ENCODE peak calls at places on chromosomes 7 and 10, in nine cellular contexts. A is astrocyte of the spinal cord; R is left colon; U is Kasumi-1; C is glomerular endothelial cell; K is naive thymus-derived CD4-positive, alpha-beta T cell; J is Ammon's horn; M is SK-N-SH; F is LHCN-M2. P is an unnamed sample.

GRCh38 chr7:34430456-34430855 is 227.6 kb upstream of the NPSR1 start:
- DNase-seq in U (no peak), K (no peak), C (no peak), A (peak), M (peak), J (no peak), F (peak), R (no peak), P (no peak)

GRCh38 chr10:11205026-11205772 is 187.5 kb downstream of the CELF2 start:
- DNase-seq in K (no peak), J (no peak), C (no peak), A (no peak), U (no peak), M (no peak), R (no peak), F (peak), P (no peak)

GRCh38 chr7:24390376-24391157 is 106.6 kb downstream of the NPY start:
- DNase-seq in J (no peak), F (no peak), K (no peak), A (no peak), R (no peak), U (no peak), C (no peak), M (no peak), P (no peak)

GRCh38 chr7:135012229-135012628 is 25.9 kb downstream of the AGBL3 start:
- DNase-seq in U (no peak), K (no peak), R (no peak), J (no peak), M (no peak), C (no peak), F (no peak), A (no peak), P (no peak)

GRCh38 chr7:55013851-55014250 is 5.0 kb upstream of the EGFR start:
- DNase-seq in U (no peak), A (no peak), R (no peak), C (no peak), J (no peak), K (no peak), M (no peak), F (no peak), P (no peak)

GRCh38 chr7:107387573-107388219 is 82.2 kb upstream of the GPR22 start:
- DNase-seq in J (no peak), U (no peak), F (peak), C (no peak), K (no peak), A (peak), R (no peak), M (peak), P (no peak)

GRCh38 chr10:58565256-58565655 is 52.6 kb downstream of the BICC1 start:
- DNase-seq in R (no peak), K (no peak), M (peak), J (no peak), C (no peak), F (peak), A (no peak), U (no peak), P (no peak)

GRCh38 chr10:88472540-88472939 is 110.6 kb downstream of the RNLS start:
- DNase-seq in F (peak), M (no peak), U (no peak), R (no peak), J (no peak), C (no peak), A (no peak), K (no peak), P (no peak)

GRCh38 chr10:127216786-127217185 is 20.4 kb upstream of the INSYN2A start:
- DNase-seq in R (no peak), A (peak), C (no peak), M (no peak), U (no peak), F (peak), K (no peak), J (no peak), P (no peak)

GRCh38 chr7:55019329-55019690 is 493 bp downstream of the EGFR start:
- DNase-seq in K (no peak), A (peak), C (no peak), U (no peak), R (peak), F (peak), J (no peak), M (no peak), P (no peak)

GRCh38 chr7:43138710-43139601 is 26.5 kb downstream of the HECW1 start:
- DNase-seq in A (peak), K (no peak), U (no peak), F (no peak), C (no peak), R (no peak), M (no peak), J (no peak), P (no peak)

GRCh38 chr7:90421648-90422047 is 18.4 kb downstream of the CLDN12 start:
- DNase-seq in R (no peak), F (no peak), K (no peak), C (no peak), J (no peak), A (no peak), M (no peak), U (no peak), P (no peak)

GRCh38 chr10:85648279-85648754 is 718.3 kb downstream of the GRID1 start:
- DNase-seq in A (peak), M (no peak), R (no peak), U (no peak), J (no peak), F (no peak), C (no peak), K (no peak), P (no peak)

GRCh38 chr10:67827811-67828210 is 10.2 kb downstream of the DNAJC12 start:
- DNase-seq in U (no peak), C (no peak), F (no peak), K (no peak), A (no peak), M (no peak), R (no peak), J (no peak), P (no peak)

GRCh38 chr7:155052982-155053381 is 17.1 kb upstream of the HTR5A start:
- DNase-seq in F (peak), U (no peak), A (no peak), R (no peak), J (no peak), M (no peak), K (no peak), C (no peak), P (no peak)

GRCh38 chr7:108452707-108453106 is 3.5 kb downstream of the NRCAM start:
- DNase-seq in M (peak), F (peak), K (peak), C (no peak), A (peak), J (peak), R (no peak), U (peak), P (no peak)

GRCh38 chr7:138116156-138116555 is 39.9 kb downstream of the AKR1D1 start:
- DNase-seq in K (no peak), A (peak), F (peak), J (no peak), U (no peak), M (no peak), C (no peak), R (no peak), P (no peak)

P was measured in memory B cell.